ENCODE peak calls at places on chromosomes 4 and X, in eight cellular contexts. One of them, this sample, is unnamed. For H3K36me3, the result is how much of the 10 kb centered on the place peaks cover.

GRCh38 chr4:20418865-20419451 is 167.3 kb downstream of the SLIT2 start:
- DNase-seq in adipocyte: peak
- DNase-seq in H1: no peak
- DNase-seq in uterus: no peak
- DNase-seq in HCT116: peak
- DNase-seq in spleen: no peak
- DNase-seq in colonic mucosa: no peak
- DNase-seq in esophagus squamous epithelium: no peak
- DNase-seq in this sample: peak

GRCh38 chrX:8868906-8869305 is 67.7 kb upstream of the FAM9A start:
- DNase-seq in uterus: no peak
- DNase-seq in H1: no peak
- DNase-seq in adipocyte: peak
- DNase-seq in spleen: no peak
- DNase-seq in colonic mucosa: no peak
- DNase-seq in HCT116: no peak
- DNase-seq in esophagus squamous epithelium: no peak
- DNase-seq in this sample: no peak

GRCh38 chr4:83618431-83618830 is 82.5 kb downstream of the GPAT3 start:
- DNase-seq in esophagus squamous epithelium: no peak
- DNase-seq in H1: no peak
- DNase-seq in uterus: no peak
- DNase-seq in adipocyte: peak
- DNase-seq in colonic mucosa: peak
- DNase-seq in HCT116: peak
- DNase-seq in spleen: no peak
- DNase-seq in this sample: peak

GRCh38 chrX:136028383-136028984 is 43.2 kb downstream of the SLC9A6 start:
- DNase-seq in uterus: no peak
- DNase-seq in colonic mucosa: no peak
- DNase-seq in esophagus squamous epithelium: no peak
- DNase-seq in H1: no peak
- DNase-seq in adipocyte: peak
- DNase-seq in spleen: no peak
- DNase-seq in HCT116: peak
- DNase-seq in this sample: no peak

GRCh38 chrX:314781-315595 is 3.6 kb downstream of the GTPBP6 start:
- DNase-seq in spleen: peak
- DNase-seq in colonic mucosa: no peak
- DNase-seq in adipocyte: no peak
- DNase-seq in HCT116: no peak
- DNase-seq in esophagus squamous epithelium: no peak
- DNase-seq in uterus: no peak
- DNase-seq in H1: no peak
- DNase-seq in this sample: no peak

GRCh38 chr4:84583871-84584373 is 995 bp downstream of the CDS1 start:
- DNase-seq in esophagus squamous epithelium: no peak
- DNase-seq in adipocyte: peak
- DNase-seq in uterus: no peak
- DNase-seq in H1: no peak
- DNase-seq in colonic mucosa: no peak
- DNase-seq in HCT116: no peak
- DNase-seq in spleen: no peak
- DNase-seq in this sample: no peak

GRCh38 chrX:90012395-90012794 is 90.7 kb downstream of the TGIF2LX start:
- DNase-seq in spleen: no peak
- DNase-seq in esophagus squamous epithelium: no peak
- DNase-seq in adipocyte: no peak
- DNase-seq in colonic mucosa: no peak
- DNase-seq in HCT116: no peak
- DNase-seq in uterus: no peak
- DNase-seq in H1: no peak
- DNase-seq in this sample: no peak

GRCh38 chr4:45795165-45795564 is 328.7 kb downstream of the GABRG1 start:
- DNase-seq in H1: no peak
- DNase-seq in spleen: no peak
- DNase-seq in colonic mucosa: no peak
- DNase-seq in HCT116: no peak
- DNase-seq in adipocyte: no peak
- DNase-seq in esophagus squamous epithelium: no peak
- DNase-seq in uterus: no peak
- DNase-seq in this sample: no peak

GRCh38 chrX:103052625-103053024 is 11.3 kb downstream of the BEX1 start:
- DNase-seq in uterus: no peak
- DNase-seq in adipocyte: no peak
- DNase-seq in spleen: no peak
- DNase-seq in colonic mucosa: no peak
- DNase-seq in H1: no peak
- DNase-seq in HCT116: no peak
- DNase-seq in esophagus squamous epithelium: no peak
- DNase-seq in this sample: no peak

GRCh38 chr4:47704693-47705325 is 133.1 kb downstream of the CORIN start:
- DNase-seq in spleen: no peak
- DNase-seq in H1: peak
- DNase-seq in esophagus squamous epithelium: no peak
- DNase-seq in HCT116: no peak
- DNase-seq in uterus: no peak
- DNase-seq in colonic mucosa: no peak
- DNase-seq in adipocyte: peak
- DNase-seq in this sample: peak

GRCh38 chr4:139556735-139557505 is 901 bp upstream of the SETD7 start:
- DNase-seq in HCT116: no peak
- DNase-seq in spleen: peak
- DNase-seq in uterus: peak
- DNase-seq in colonic mucosa: peak
- DNase-seq in adipocyte: peak
- DNase-seq in esophagus squamous epithelium: peak
- DNase-seq in H1: no peak
- DNase-seq in this sample: peak

GRCh38 chr4:76011700-76012387 is 4.5 kb upstream of the CXCL9 start:
- DNase-seq in esophagus squamous epithelium: no peak
- DNase-seq in colonic mucosa: no peak
- DNase-seq in spleen: no peak
- DNase-seq in H1: no peak
- DNase-seq in uterus: no peak
- DNase-seq in HCT116: no peak
- DNase-seq in adipocyte: peak
- DNase-seq in this sample: no peak

GRCh38 chrX:7090506-7091095 is 56.9 kb upstream of the STS start:
- DNase-seq in HCT116: no peak
- DNase-seq in colonic mucosa: no peak
- DNase-seq in adipocyte: no peak
- DNase-seq in uterus: no peak
- DNase-seq in spleen: no peak
- DNase-seq in esophagus squamous epithelium: no peak
- DNase-seq in H1: no peak
- DNase-seq in this sample: no peak

GRCh38 chr4:145735330-145735638 is 55.3 kb downstream of the C4orf51 start:
- DNase-seq in uterus: no peak
- DNase-seq in H1: no peak
- DNase-seq in esophagus squamous epithelium: no peak
- DNase-seq in spleen: no peak
- DNase-seq in colonic mucosa: no peak
- DNase-seq in adipocyte: peak
- DNase-seq in HCT116: no peak
- DNase-seq in this sample: peak

GRCh38 chr4:182074842-182075241 is 168.4 kb upstream of the TENM3 start:
- DNase-seq in adipocyte: no peak
- DNase-seq in H1: no peak
- DNase-seq in spleen: no peak
- DNase-seq in colonic mucosa: no peak
- DNase-seq in HCT116: no peak
- DNase-seq in esophagus squamous epithelium: no peak
- DNase-seq in uterus: no peak
- DNase-seq in this sample: peak

GRCh38 chr4:1265351-1265750 is 16.4 kb upstream of the CTBP1 start:
- DNase-seq in uterus: no peak
- DNase-seq in H1: no peak
- DNase-seq in esophagus squamous epithelium: no peak
- DNase-seq in HCT116: no peak
- DNase-seq in colonic mucosa: no peak
- DNase-seq in adipocyte: no peak
- DNase-seq in spleen: no peak
- DNase-seq in this sample: no peak

GRCh38 chrX:150041208-150041607 is 102.9 kb upstream of the EOLA2 start:
- DNase-seq in esophagus squamous epithelium: no peak
- DNase-seq in HCT116: no peak
- DNase-seq in adipocyte: no peak
- DNase-seq in colonic mucosa: no peak
- DNase-seq in uterus: no peak
- DNase-seq in H1: no peak
- DNase-seq in spleen: no peak
- DNase-seq in this sample: no peak
- H3K36me3 ChIP-seq in esophagus squamous epithelium: under half
- H3K36me3 ChIP-seq in HCT116: under half
- H3K36me3 ChIP-seq in adipocyte: under half
- H3K36me3 ChIP-seq in colonic mucosa: under half
- H3K36me3 ChIP-seq in uterus: under half
- H3K36me3 ChIP-seq in H1: under half
- H3K36me3 ChIP-seq in spleen: under half
- H3K36me3 ChIP-seq in this sample: under half

DNA sequence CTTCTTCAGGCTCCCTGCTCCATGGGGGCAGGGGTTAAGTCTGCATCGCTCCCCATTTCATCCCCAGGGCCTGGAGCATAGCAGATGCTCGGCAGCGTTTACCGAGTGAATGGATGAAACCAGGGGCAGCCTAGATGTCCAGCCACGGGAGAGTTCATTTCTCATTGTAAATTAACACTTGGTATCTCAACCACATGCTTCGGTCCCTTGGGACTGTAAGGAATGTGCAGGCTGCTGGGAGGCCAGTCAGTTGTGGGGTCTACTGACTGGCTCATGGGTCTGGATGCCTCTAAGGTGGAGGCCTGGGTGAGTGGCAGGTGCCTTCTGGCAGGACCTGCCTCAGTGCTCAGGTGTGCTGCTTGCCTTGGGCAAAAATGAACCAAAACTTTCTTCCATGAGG is 144.0 kb upstream of the STX18 start:
- DNase-seq in spleen: no peak
- DNase-seq in adipocyte: no peak
- DNase-seq in uterus: no peak
- DNase-seq in HCT116: no peak
- DNase-seq in H1: no peak
- DNase-seq in colonic mucosa: no peak
- DNase-seq in esophagus squamous epithelium: no peak
- DNase-seq in this sample: peak
- H3K4me3 ChIP-seq in spleen: no peak
- H3K4me3 ChIP-seq in adipocyte: no peak
- H3K4me3 ChIP-seq in uterus: no peak
- H3K4me3 ChIP-seq in HCT116: no peak
- H3K4me3 ChIP-seq in H1: no peak
- H3K4me3 ChIP-seq in colonic mucosa: no peak
- H3K4me3 ChIP-seq in esophagus squamous epithelium: no peak
- H3K4me3 ChIP-seq in this sample: no peak

DNA sequence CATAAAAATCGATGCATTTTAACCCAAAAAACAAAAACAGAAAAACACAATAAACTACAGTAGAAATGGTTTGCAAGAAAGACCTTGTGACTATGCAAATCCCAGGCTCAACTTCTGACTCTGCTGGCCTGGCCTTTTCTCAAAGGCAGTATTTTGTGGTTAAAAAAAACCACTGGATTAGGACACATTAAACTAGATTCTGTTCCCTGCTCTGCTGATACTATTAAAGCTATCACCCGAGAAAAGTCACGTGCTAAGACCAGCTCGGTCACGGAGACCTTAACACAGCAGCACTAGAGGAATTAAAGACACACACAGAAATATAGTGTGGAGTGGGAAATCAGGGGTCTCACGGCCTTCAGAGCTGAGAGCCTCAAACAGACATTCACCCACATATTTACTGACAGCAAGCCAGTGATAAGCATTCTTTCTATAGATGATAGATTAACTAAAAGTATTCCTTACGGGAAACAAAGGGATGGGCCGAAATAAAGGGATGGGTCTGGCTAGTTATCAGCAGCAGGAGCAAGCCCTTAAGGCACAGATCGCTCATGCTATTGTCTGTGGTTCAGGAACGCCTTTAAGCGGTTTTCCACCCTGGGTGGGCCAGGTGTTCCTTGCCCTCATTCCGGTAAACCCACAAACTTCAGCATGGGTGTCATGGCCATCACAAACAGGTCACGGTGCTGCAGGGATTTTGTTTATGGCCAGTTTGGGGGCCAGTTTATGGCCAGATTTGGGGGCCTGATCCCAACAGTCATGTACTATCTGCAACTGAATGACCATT is 16.1 kb downstream of the CBR4 start:
- DNase-seq in esophagus squamous epithelium: no peak
- DNase-seq in HCT116: no peak
- DNase-seq in adipocyte: peak
- DNase-seq in H1: no peak
- DNase-seq in spleen: no peak
- DNase-seq in colonic mucosa: no peak
- DNase-seq in uterus: peak
- DNase-seq in this sample: no peak
- H3K36me3 ChIP-seq in esophagus squamous epithelium: under half
- H3K36me3 ChIP-seq in HCT116: under half
- H3K36me3 ChIP-seq in adipocyte: under half
- H3K36me3 ChIP-seq in H1: under half
- H3K36me3 ChIP-seq in spleen: under half
- H3K36me3 ChIP-seq in colonic mucosa: under half
- H3K36me3 ChIP-seq in uterus: under half
- H3K36me3 ChIP-seq in this sample: under half

GRCh38 chrX:131728295-131729145 is 184.6 kb downstream of the OR13H1 start:
- DNase-seq in adipocyte: peak
- DNase-seq in esophagus squamous epithelium: peak
- DNase-seq in colonic mucosa: peak
- DNase-seq in uterus: peak
- DNase-seq in H1: no peak
- DNase-seq in spleen: peak
- DNase-seq in HCT116: no peak
- DNase-seq in this sample: no peak
- H3K4me3 ChIP-seq in adipocyte: peak
- H3K4me3 ChIP-seq in esophagus squamous epithelium: peak
- H3K4me3 ChIP-seq in colonic mucosa: peak
- H3K4me3 ChIP-seq in uterus: peak
- H3K4me3 ChIP-seq in H1: no peak
- H3K4me3 ChIP-seq in spleen: no peak
- H3K4me3 ChIP-seq in HCT116: no peak
- H3K4me3 ChIP-seq in this sample: no peak

GRCh38 chr4:51907001-51907669 is 64.2 kb downstream of the DCUN1D4 start:
- DNase-seq in spleen: no peak
- DNase-seq in colonic mucosa: no peak
- DNase-seq in adipocyte: no peak
- DNase-seq in uterus: no peak
- DNase-seq in esophagus squamous epithelium: no peak
- DNase-seq in H1: no peak
- DNase-seq in HCT116: no peak
- DNase-seq in this sample: no peak
- H3K36me3 ChIP-seq in spleen: under half
- H3K36me3 ChIP-seq in colonic mucosa: under half
- H3K36me3 ChIP-seq in adipocyte: half or more
- H3K36me3 ChIP-seq in uterus: under half
- H3K36me3 ChIP-seq in esophagus squamous epithelium: under half
- H3K36me3 ChIP-seq in H1: under half
- H3K36me3 ChIP-seq in HCT116: under half
- H3K36me3 ChIP-seq in this sample: under half

GRCh38 chr4:6198278-6198677 is 2.1 kb downstream of the JAKMIP1 start:
- DNase-seq in HCT116: no peak
- DNase-seq in colonic mucosa: no peak
- DNase-seq in spleen: peak
- DNase-seq in uterus: no peak
- DNase-seq in esophagus squamous epithelium: no peak
- DNase-seq in adipocyte: no peak
- DNase-seq in H1: no peak
- DNase-seq in this sample: no peak
- H3K4me3 ChIP-seq in HCT116: no peak
- H3K4me3 ChIP-seq in colonic mucosa: no peak
- H3K4me3 ChIP-seq in spleen: peak
- H3K4me3 ChIP-seq in uterus: no peak
- H3K4me3 ChIP-seq in esophagus squamous epithelium: peak
- H3K4me3 ChIP-seq in adipocyte: no peak
- H3K4me3 ChIP-seq in H1: no peak
- H3K4me3 ChIP-seq in this sample: no peak

GRCh38 chr4:38046735-38047487 is 86.7 kb downstream of the PTTG2 start:
- DNase-seq in uterus: no peak
- DNase-seq in esophagus squamous epithelium: no peak
- DNase-seq in spleen: no peak
- DNase-seq in colonic mucosa: no peak
- DNase-seq in H1: no peak
- DNase-seq in adipocyte: peak
- DNase-seq in HCT116: no peak
- DNase-seq in this sample: no peak
- H3K36me3 ChIP-seq in uterus: under half
- H3K36me3 ChIP-seq in esophagus squamous epithelium: under half
- H3K36me3 ChIP-seq in spleen: under half
- H3K36me3 ChIP-seq in colonic mucosa: under half
- H3K36me3 ChIP-seq in H1: under half
- H3K36me3 ChIP-seq in adipocyte: under half
- H3K36me3 ChIP-seq in HCT116: under half
- H3K36me3 ChIP-seq in this sample: under half

This sample was measured in HAP-1.